ENCODE peak calls at places on chromosomes 12 and 14, in ten cellular contexts. One of them, this sample, is unnamed.

GRCh38 chr12:60529723-60530122 is 933.9 kb downstream of the SLC16A7 start:
- ATAC-seq in CD4-positive, CD25-positive, alpha-beta regulatory T cell: no peak
- ATAC-seq in T-cell: no peak
- ATAC-seq in right cardiac atrium: no peak
- ATAC-seq in left lung: no peak
- ATAC-seq in heart right ventricle: no peak
- ATAC-seq in RWPE2: no peak
- ATAC-seq in activated naive CD8-positive, alpha-beta T cell treated with anti-CD3 and anti-CD28 coated beads, Interleukin-2, amount 10 ng/mL, durations not matched to agents 7 days and 5 days: no peak
- ATAC-seq in central memory CD8-positive, alpha-beta T cell: no peak
- ATAC-seq in Right ventricle myocardium superior: no peak
- ATAC-seq in this sample: no peak

GRCh38 chr14:93160353-93160801 is 24.3 kb downstream of the MOAP1 start:
- ATAC-seq in CD4-positive, CD25-positive, alpha-beta regulatory T cell: no peak
- ATAC-seq in T-cell: no peak
- ATAC-seq in right cardiac atrium: no peak
- ATAC-seq in left lung: peak
- ATAC-seq in heart right ventricle: no peak
- ATAC-seq in RWPE2: peak
- ATAC-seq in activated naive CD8-positive, alpha-beta T cell treated with anti-CD3 and anti-CD28 coated beads, Interleukin-2, amount 10 ng/mL, durations not matched to agents 7 days and 5 days: peak
- ATAC-seq in central memory CD8-positive, alpha-beta T cell: no peak
- ATAC-seq in Right ventricle myocardium superior: no peak
- ATAC-seq in this sample: no peak

GRCh38 chr12:8088574-8088973 is 6.5 kb downstream of the NECAP1 start:
- ATAC-seq in CD4-positive, CD25-positive, alpha-beta regulatory T cell: peak
- ATAC-seq in T-cell: peak
- ATAC-seq in right cardiac atrium: no peak
- ATAC-seq in left lung: no peak
- ATAC-seq in heart right ventricle: peak
- ATAC-seq in RWPE2: no peak
- ATAC-seq in activated naive CD8-positive, alpha-beta T cell treated with anti-CD3 and anti-CD28 coated beads, Interleukin-2, amount 10 ng/mL, durations not matched to agents 7 days and 5 days: peak
- ATAC-seq in central memory CD8-positive, alpha-beta T cell: peak
- ATAC-seq in Right ventricle myocardium superior: no peak
- ATAC-seq in this sample: no peak

GRCh38 chr12:89737000-89737399 is 28.4 kb upstream of the ATP2B1 start:
- ATAC-seq in CD4-positive, CD25-positive, alpha-beta regulatory T cell: no peak
- ATAC-seq in T-cell: no peak
- ATAC-seq in right cardiac atrium: no peak
- ATAC-seq in left lung: no peak
- ATAC-seq in heart right ventricle: no peak
- ATAC-seq in RWPE2: no peak
- ATAC-seq in activated naive CD8-positive, alpha-beta T cell treated with anti-CD3 and anti-CD28 coated beads, Interleukin-2, amount 10 ng/mL, durations not matched to agents 7 days and 5 days: no peak
- ATAC-seq in central memory CD8-positive, alpha-beta T cell: peak
- ATAC-seq in Right ventricle myocardium superior: no peak
- ATAC-seq in this sample: no peak

GRCh38 chr14:40398981-40399380 is 966.7 kb upstream of the FBXO33 start:
- ATAC-seq in CD4-positive, CD25-positive, alpha-beta regulatory T cell: no peak
- ATAC-seq in T-cell: no peak
- ATAC-seq in right cardiac atrium: no peak
- ATAC-seq in left lung: no peak
- ATAC-seq in heart right ventricle: no peak
- ATAC-seq in RWPE2: no peak
- ATAC-seq in activated naive CD8-positive, alpha-beta T cell treated with anti-CD3 and anti-CD28 coated beads, Interleukin-2, amount 10 ng/mL, durations not matched to agents 7 days and 5 days: no peak
- ATAC-seq in central memory CD8-positive, alpha-beta T cell: no peak
- ATAC-seq in Right ventricle myocardium superior: no peak
- ATAC-seq in this sample: no peak

GRCh38 chr14:101184562-101184961 is 281.0 kb upstream of the RTL1 start:
- ATAC-seq in CD4-positive, CD25-positive, alpha-beta regulatory T cell: no peak
- ATAC-seq in T-cell: no peak
- ATAC-seq in right cardiac atrium: no peak
- ATAC-seq in left lung: no peak
- ATAC-seq in heart right ventricle: no peak
- ATAC-seq in RWPE2: no peak
- ATAC-seq in activated naive CD8-positive, alpha-beta T cell treated with anti-CD3 and anti-CD28 coated beads, Interleukin-2, amount 10 ng/mL, durations not matched to agents 7 days and 5 days: no peak
- ATAC-seq in central memory CD8-positive, alpha-beta T cell: no peak
- ATAC-seq in Right ventricle myocardium superior: no peak
- ATAC-seq in this sample: no peak

GRCh38 chr12:108881953-108882352 is 2.1 kb downstream of the DAO start:
- ATAC-seq in CD4-positive, CD25-positive, alpha-beta regulatory T cell: no peak
- ATAC-seq in T-cell: no peak
- ATAC-seq in right cardiac atrium: no peak
- ATAC-seq in left lung: no peak
- ATAC-seq in heart right ventricle: no peak
- ATAC-seq in RWPE2: peak
- ATAC-seq in activated naive CD8-positive, alpha-beta T cell treated with anti-CD3 and anti-CD28 coated beads, Interleukin-2, amount 10 ng/mL, durations not matched to agents 7 days and 5 days: no peak
- ATAC-seq in central memory CD8-positive, alpha-beta T cell: no peak
- ATAC-seq in Right ventricle myocardium superior: no peak
- ATAC-seq in this sample: no peak

GRCh38 chr12:19844224-19844623 is 404.9 kb downstream of the AEBP2 start:
- ATAC-seq in CD4-positive, CD25-positive, alpha-beta regulatory T cell: no peak
- ATAC-seq in T-cell: no peak
- ATAC-seq in right cardiac atrium: no peak
- ATAC-seq in left lung: no peak
- ATAC-seq in heart right ventricle: no peak
- ATAC-seq in RWPE2: no peak
- ATAC-seq in activated naive CD8-positive, alpha-beta T cell treated with anti-CD3 and anti-CD28 coated beads, Interleukin-2, amount 10 ng/mL, durations not matched to agents 7 days and 5 days: no peak
- ATAC-seq in central memory CD8-positive, alpha-beta T cell: no peak
- ATAC-seq in Right ventricle myocardium superior: no peak
- ATAC-seq in this sample: no peak

GRCh38 chr12:115964626-115965025 is 312.9 kb downstream of the MED13L start:
- ATAC-seq in CD4-positive, CD25-positive, alpha-beta regulatory T cell: no peak
- ATAC-seq in T-cell: no peak
- ATAC-seq in right cardiac atrium: no peak
- ATAC-seq in left lung: no peak
- ATAC-seq in heart right ventricle: no peak
- ATAC-seq in RWPE2: no peak
- ATAC-seq in activated naive CD8-positive, alpha-beta T cell treated with anti-CD3 and anti-CD28 coated beads, Interleukin-2, amount 10 ng/mL, durations not matched to agents 7 days and 5 days: peak
- ATAC-seq in central memory CD8-positive, alpha-beta T cell: no peak
- ATAC-seq in Right ventricle myocardium superior: no peak
- ATAC-seq in this sample: no peak

GRCh38 chr14:74786916-74787315 is 23.8 kb downstream of the YLPM1 start:
- ATAC-seq in CD4-positive, CD25-positive, alpha-beta regulatory T cell: no peak
- ATAC-seq in T-cell: no peak
- ATAC-seq in right cardiac atrium: no peak
- ATAC-seq in left lung: no peak
- ATAC-seq in heart right ventricle: no peak
- ATAC-seq in RWPE2: no peak
- ATAC-seq in activated naive CD8-positive, alpha-beta T cell treated with anti-CD3 and anti-CD28 coated beads, Interleukin-2, amount 10 ng/mL, durations not matched to agents 7 days and 5 days: no peak
- ATAC-seq in central memory CD8-positive, alpha-beta T cell: no peak
- ATAC-seq in Right ventricle myocardium superior: no peak
- ATAC-seq in this sample: no peak

GRCh38 chr14:103084021-103084919 is at the start of gene LBHD2:
- ATAC-seq in CD4-positive, CD25-positive, alpha-beta regulatory T cell: no peak
- ATAC-seq in T-cell: no peak
- ATAC-seq in right cardiac atrium: peak
- ATAC-seq in left lung: peak
- ATAC-seq in heart right ventricle: peak
- ATAC-seq in RWPE2: no peak
- ATAC-seq in activated naive CD8-positive, alpha-beta T cell treated with anti-CD3 and anti-CD28 coated beads, Interleukin-2, amount 10 ng/mL, durations not matched to agents 7 days and 5 days: no peak
- ATAC-seq in central memory CD8-positive, alpha-beta T cell: no peak
- ATAC-seq in Right ventricle myocardium superior: peak
- ATAC-seq in this sample: no peak

GRCh38 chr12:54393743-54394142 is 9.2 kb upstream of the ZNF385A start:
- ATAC-seq in CD4-positive, CD25-positive, alpha-beta regulatory T cell: no peak
- ATAC-seq in T-cell: no peak
- ATAC-seq in right cardiac atrium: no peak
- ATAC-seq in left lung: peak
- ATAC-seq in heart right ventricle: no peak
- ATAC-seq in RWPE2: no peak
- ATAC-seq in activated naive CD8-positive, alpha-beta T cell treated with anti-CD3 and anti-CD28 coated beads, Interleukin-2, amount 10 ng/mL, durations not matched to agents 7 days and 5 days: no peak
- ATAC-seq in central memory CD8-positive, alpha-beta T cell: no peak
- ATAC-seq in Right ventricle myocardium superior: peak
- ATAC-seq in this sample: no peak

GRCh38 chr12:2431810-2432209 is 363.0 kb upstream of the FKBP4 start:
- ATAC-seq in CD4-positive, CD25-positive, alpha-beta regulatory T cell: no peak
- ATAC-seq in T-cell: no peak
- ATAC-seq in right cardiac atrium: no peak
- ATAC-seq in left lung: no peak
- ATAC-seq in heart right ventricle: no peak
- ATAC-seq in RWPE2: no peak
- ATAC-seq in activated naive CD8-positive, alpha-beta T cell treated with anti-CD3 and anti-CD28 coated beads, Interleukin-2, amount 10 ng/mL, durations not matched to agents 7 days and 5 days: no peak
- ATAC-seq in central memory CD8-positive, alpha-beta T cell: no peak
- ATAC-seq in Right ventricle myocardium superior: no peak
- ATAC-seq in this sample: no peak

GRCh38 chr12:107864235-107864634 is 89.7 kb downstream of the ASCL4 start:
- ATAC-seq in CD4-positive, CD25-positive, alpha-beta regulatory T cell: no peak
- ATAC-seq in T-cell: no peak
- ATAC-seq in right cardiac atrium: peak
- ATAC-seq in left lung: peak
- ATAC-seq in heart right ventricle: peak
- ATAC-seq in RWPE2: peak
- ATAC-seq in activated naive CD8-positive, alpha-beta T cell treated with anti-CD3 and anti-CD28 coated beads, Interleukin-2, amount 10 ng/mL, durations not matched to agents 7 days and 5 days: no peak
- ATAC-seq in central memory CD8-positive, alpha-beta T cell: no peak
- ATAC-seq in Right ventricle myocardium superior: peak
- ATAC-seq in this sample: no peak

GRCh38 chr14:68679746-68680467 is 113.0 kb downstream of the ZFP36L1 start:
- ATAC-seq in CD4-positive, CD25-positive, alpha-beta regulatory T cell: no peak
- ATAC-seq in T-cell: no peak
- ATAC-seq in right cardiac atrium: no peak
- ATAC-seq in left lung: no peak
- ATAC-seq in heart right ventricle: no peak
- ATAC-seq in RWPE2: no peak
- ATAC-seq in activated naive CD8-positive, alpha-beta T cell treated with anti-CD3 and anti-CD28 coated beads, Interleukin-2, amount 10 ng/mL, durations not matched to agents 7 days and 5 days: no peak
- ATAC-seq in central memory CD8-positive, alpha-beta T cell: no peak
- ATAC-seq in Right ventricle myocardium superior: no peak
- ATAC-seq in this sample: no peak

GRCh38 chr14:97456958-97457357 is 659.8 kb downstream of the VRK1 start:
- ATAC-seq in CD4-positive, CD25-positive, alpha-beta regulatory T cell: peak
- ATAC-seq in T-cell: peak
- ATAC-seq in right cardiac atrium: no peak
- ATAC-seq in left lung: no peak
- ATAC-seq in heart right ventricle: no peak
- ATAC-seq in RWPE2: peak
- ATAC-seq in activated naive CD8-positive, alpha-beta T cell treated with anti-CD3 and anti-CD28 coated beads, Interleukin-2, amount 10 ng/mL, durations not matched to agents 7 days and 5 days: peak
- ATAC-seq in central memory CD8-positive, alpha-beta T cell: peak
- ATAC-seq in Right ventricle myocardium superior: no peak
- ATAC-seq in this sample: no peak

GRCh38 chr12:59736786-59737185 is 141.0 kb downstream of the SLC16A7 start:
- ATAC-seq in CD4-positive, CD25-positive, alpha-beta regulatory T cell: no peak
- ATAC-seq in T-cell: no peak
- ATAC-seq in right cardiac atrium: peak
- ATAC-seq in left lung: peak
- ATAC-seq in heart right ventricle: peak
- ATAC-seq in RWPE2: peak
- ATAC-seq in activated naive CD8-positive, alpha-beta T cell treated with anti-CD3 and anti-CD28 coated beads, Interleukin-2, amount 10 ng/mL, durations not matched to agents 7 days and 5 days: no peak
- ATAC-seq in central memory CD8-positive, alpha-beta T cell: no peak
- ATAC-seq in Right ventricle myocardium superior: peak
- ATAC-seq in this sample: no peak

GRCh38 chr12:103013741-103014140 is 56.3 kb downstream of the ASCL1 start:
- ATAC-seq in CD4-positive, CD25-positive, alpha-beta regulatory T cell: no peak
- ATAC-seq in T-cell: no peak
- ATAC-seq in right cardiac atrium: peak
- ATAC-seq in left lung: no peak
- ATAC-seq in heart right ventricle: no peak
- ATAC-seq in RWPE2: no peak
- ATAC-seq in activated naive CD8-positive, alpha-beta T cell treated with anti-CD3 and anti-CD28 coated beads, Interleukin-2, amount 10 ng/mL, durations not matched to agents 7 days and 5 days: no peak
- ATAC-seq in central memory CD8-positive, alpha-beta T cell: no peak
- ATAC-seq in Right ventricle myocardium superior: no peak
- ATAC-seq in this sample: no peak

GRCh38 chr14:91246051-91246852 is 1.7 kb upstream of the GPR68 start:
- ATAC-seq in CD4-positive, CD25-positive, alpha-beta regulatory T cell: peak
- ATAC-seq in T-cell: peak
- ATAC-seq in right cardiac atrium: no peak
- ATAC-seq in left lung: no peak
- ATAC-seq in heart right ventricle: no peak
- ATAC-seq in RWPE2: no peak
- ATAC-seq in activated naive CD8-positive, alpha-beta T cell treated with anti-CD3 and anti-CD28 coated beads, Interleukin-2, amount 10 ng/mL, durations not matched to agents 7 days and 5 days: peak
- ATAC-seq in central memory CD8-positive, alpha-beta T cell: peak
- ATAC-seq in Right ventricle myocardium superior: no peak
- ATAC-seq in this sample: no peak

GRCh38 chr12:130859128-130859527 is 12.7 kb upstream of the RAN start:
- ATAC-seq in CD4-positive, CD25-positive, alpha-beta regulatory T cell: no peak
- ATAC-seq in T-cell: no peak
- ATAC-seq in right cardiac atrium: no peak
- ATAC-seq in left lung: no peak
- ATAC-seq in heart right ventricle: no peak
- ATAC-seq in RWPE2: no peak
- ATAC-seq in activated naive CD8-positive, alpha-beta T cell treated with anti-CD3 and anti-CD28 coated beads, Interleukin-2, amount 10 ng/mL, durations not matched to agents 7 days and 5 days: no peak
- ATAC-seq in central memory CD8-positive, alpha-beta T cell: no peak
- ATAC-seq in Right ventricle myocardium superior: no peak
- ATAC-seq in this sample: no peak

GRCh38 chr14:72513994-72514659 is 379.8 kb downstream of the DPF3 start:
- ATAC-seq in CD4-positive, CD25-positive, alpha-beta regulatory T cell: no peak
- ATAC-seq in T-cell: no peak
- ATAC-seq in right cardiac atrium: no peak
- ATAC-seq in left lung: peak
- ATAC-seq in heart right ventricle: no peak
- ATAC-seq in RWPE2: peak
- ATAC-seq in activated naive CD8-positive, alpha-beta T cell treated with anti-CD3 and anti-CD28 coated beads, Interleukin-2, amount 10 ng/mL, durations not matched to agents 7 days and 5 days: no peak
- ATAC-seq in central memory CD8-positive, alpha-beta T cell: no peak
- ATAC-seq in Right ventricle myocardium superior: no peak
- ATAC-seq in this sample: no peak

GRCh38 chr12:108332791-108333382 is 6.2 kb downstream of the CMKLR1 start:
- ATAC-seq in CD4-positive, CD25-positive, alpha-beta regulatory T cell: peak
- ATAC-seq in T-cell: no peak
- ATAC-seq in right cardiac atrium: peak
- ATAC-seq in left lung: peak
- ATAC-seq in heart right ventricle: peak
- ATAC-seq in RWPE2: peak
- ATAC-seq in activated naive CD8-positive, alpha-beta T cell treated with anti-CD3 and anti-CD28 coated beads, Interleukin-2, amount 10 ng/mL, durations not matched to agents 7 days and 5 days: no peak
- ATAC-seq in central memory CD8-positive, alpha-beta T cell: peak
- ATAC-seq in Right ventricle myocardium superior: peak
- ATAC-seq in this sample: peak

This sample was measured in gastroesophageal sphincter.